ENCODE peak calls at places on chromosomes 12 and 14, in nine cellular contexts. P is IMR-90, F is stomach, C is thyroid gland, Y is heart left ventricle, N is adrenal gland, T is HCT116, W is GM12892, H is tibial nerve. D is an unnamed sample.

GRCh38 chr12:101608301-101609133 is 13.7 kb downstream of the MYBPC1 start:
- DNase-seq in Y (no peak), H (no peak), C (no peak), N (no peak), F (peak; percentile 85), P (no peak), W (no peak), T (no peak), D (no peak)

GRCh38 chr14:105059917-105060565 is 5.2 kb downstream of the GPR132 start:
- DNase-seq in W (no peak), C (no peak), H (no peak), N (no peak), P (no peak), Y (no peak), T (no peak), F (no peak), D (no peak)

GRCh38 chr14:54301349-54301748 is 95.5 kb upstream of the CDKN3 start:
- DNase-seq in Y (no peak), P (no peak), W (no peak), F (no peak), T (no peak), N (no peak), H (no peak), C (no peak), D (no peak)

GRCh38 chr12:54251667-54252284 is 28.1 kb downstream of the CBX5 start:
- DNase-seq in W (no peak), C (no peak), H (no peak), N (peak; percentile 22), F (no peak), Y (no peak), P (peak; percentile 60), T (peak; percentile 37), D (peak; percentile 53)

GRCh38 chr14:46344327-46344937 is 307.1 kb downstream of the RPL10L start:
- DNase-seq in F (no peak), W (no peak), N (peak; percentile 1), P (no peak), Y (no peak), H (no peak), C (no peak), T (peak; percentile 3), D (peak; percentile 23)

GRCh38 chr12:49305762-49306161 is 10.8 kb downstream of the PRPH start:
- DNase-seq in N (no peak), C (no peak), H (no peak), Y (no peak), P (no peak), F (no peak), T (no peak), W (no peak), D (no peak)

GRCh38 chr12:104219908-104220404 is 4.4 kb downstream of the TXNRD1 start:
- DNase-seq in F (peak; percentile 55), N (peak; percentile 78), H (no peak), W (no peak), T (peak; percentile 97), Y (no peak), C (peak; percentile 5), P (peak; percentile 83), D (peak; percentile 55)

GRCh38 chr12:68971404-68971803 is 38.4 kb upstream of the CPM start:
- DNase-seq in W (no peak), Y (no peak), F (no peak), N (no peak), P (peak; percentile 82), H (no peak), T (no peak), C (no peak), D (no peak)

GRCh38 chr12:47545938-47546609 is 159.8 kb downstream of the RPAP3 start:
- DNase-seq in N (no peak), P (no peak), Y (no peak), F (no peak), C (no peak), H (no peak), W (no peak), T (no peak), D (no peak)

GRCh38 chr12:52903855-52904508 is 894 bp downstream of the KRT8 start:
- DNase-seq in T (no peak), F (peak; percentile 78), N (peak; percentile 61), W (peak; percentile 49), Y (peak; percentile 30), C (peak; percentile 78), P (no peak), H (no peak), D (no peak)

GRCh38 chr14:90093942-90094595 is 32.3 kb downstream of the KCNK13 start:
- DNase-seq in T (no peak), P (no peak), Y (no peak), C (no peak), N (no peak), F (no peak), W (no peak), H (no peak), D (no peak)

GRCh38 chr12:98951401-98951800 is 306.3 kb downstream of the APAF1 start:
- DNase-seq in F (no peak), T (no peak), Y (no peak), C (no peak), N (no peak), W (no peak), P (no peak), H (no peak), D (no peak)

GRCh38 chr14:70416322-70416716 is 571 bp downstream of the SYNJ2BP start:
- DNase-seq in H (no peak), P (peak; percentile 8), F (no peak), C (no peak), W (no peak), N (no peak), T (no peak), Y (no peak), D (no peak)

GRCh38 chr14:104900639-104901512 is 23.8 kb upstream of the PLD4 start:
- DNase-seq in P (no peak), N (no peak), Y (no peak), W (peak; percentile 23), T (no peak), F (no peak), H (no peak), C (no peak), D (no peak)

GRCh38 chr14:32756173-32756572 is 182.5 kb upstream of the NPAS3 start:
- DNase-seq in F (no peak), W (no peak), P (no peak), H (no peak), T (no peak), Y (no peak), N (no peak), C (no peak), D (no peak)

GRCh38 chr14:56002876-56003625 is 115.2 kb upstream of the PELI2 start:
- DNase-seq in T (no peak), Y (no peak), H (no peak), W (no peak), P (no peak), N (no peak), C (no peak), F (no peak), D (no peak)

GRCh38 chr14:100712490-100712889 is 14.2 kb upstream of the DLK1 start:
- DNase-seq in H (no peak), W (no peak), F (peak; percentile 39), C (no peak), N (no peak), P (no peak), T (no peak), Y (no peak), D (no peak)

DNA sequence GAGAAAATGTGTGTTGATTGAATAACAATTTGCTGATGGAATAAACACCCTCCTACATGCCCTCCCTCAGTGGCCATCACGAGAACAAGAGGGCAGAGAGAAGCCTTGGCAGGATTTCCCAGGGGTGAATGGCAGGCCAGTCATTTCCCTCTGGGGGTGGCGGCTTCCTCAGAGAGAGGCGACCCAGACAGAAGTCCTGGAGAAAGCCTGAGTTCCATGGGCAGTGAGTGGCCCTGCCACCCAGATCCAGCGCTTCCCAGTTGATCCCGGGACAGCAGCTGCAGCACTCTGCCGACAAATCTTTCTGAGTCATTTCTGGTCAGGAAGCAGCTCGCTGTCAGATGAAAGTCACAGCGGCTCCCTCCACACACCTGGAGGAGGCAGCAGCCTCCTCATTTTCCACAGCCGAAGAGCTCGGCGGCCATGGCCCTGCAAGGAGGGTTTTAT is 123.0 kb downstream of the SCARB1 start:
- DNase-seq in N (peak; percentile 70), F (peak; percentile 78), H (no peak), Y (no peak), P (peak; percentile 66), C (peak; percentile 41), T (peak; percentile 78), W (no peak), D (no peak)
- TF ChIP-seq POLR2A in N (peak; percentile 33), F (no peak), H (no peak), Y (no peak), P (no peak), C (no peak), T (no peak), W (no peak), D (no peak)

DNA sequence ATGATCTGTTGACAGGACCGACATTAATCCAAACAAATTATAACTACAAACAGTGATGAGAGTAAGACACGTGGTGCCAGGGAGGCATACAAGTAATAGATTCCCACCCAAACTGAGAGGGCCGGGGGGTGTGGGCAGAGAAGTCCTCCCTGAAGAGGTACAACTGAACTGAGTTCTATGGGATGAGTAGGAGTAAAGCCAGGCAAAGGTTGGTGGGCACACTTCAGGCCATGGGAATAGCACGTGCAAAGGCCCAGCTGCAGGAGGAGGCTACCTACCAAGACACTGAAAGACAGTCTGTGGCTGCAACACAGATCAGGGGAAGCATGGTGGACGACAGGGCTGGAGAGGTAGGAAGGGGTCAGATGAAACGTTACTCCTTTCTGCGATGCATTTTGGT is 22.0 kb upstream of the VWF start:
- DNase-seq in H (no peak), Y (no peak), N (no peak), C (no peak), P (no peak), W (no peak), F (no peak), T (no peak), D (no peak)
- TF ChIP-seq POLR2A in H (no peak), Y (no peak), N (no peak), C (no peak), P (no peak), W (no peak), F (no peak), T (no peak), D (no peak)

GRCh38 chr12:227923-228845 is 14.2 kb upstream of the SLC6A12 start:
- DNase-seq in Y (no peak), N (no peak), P (no peak), C (no peak), H (no peak), W (no peak), T (no peak), F (no peak), D (no peak)
- TF ChIP-seq POLR2A in Y (no peak), N (no peak), P (no peak), C (no peak), H (no peak), W (no peak), T (no peak), F (no peak), D (no peak)

DNA sequence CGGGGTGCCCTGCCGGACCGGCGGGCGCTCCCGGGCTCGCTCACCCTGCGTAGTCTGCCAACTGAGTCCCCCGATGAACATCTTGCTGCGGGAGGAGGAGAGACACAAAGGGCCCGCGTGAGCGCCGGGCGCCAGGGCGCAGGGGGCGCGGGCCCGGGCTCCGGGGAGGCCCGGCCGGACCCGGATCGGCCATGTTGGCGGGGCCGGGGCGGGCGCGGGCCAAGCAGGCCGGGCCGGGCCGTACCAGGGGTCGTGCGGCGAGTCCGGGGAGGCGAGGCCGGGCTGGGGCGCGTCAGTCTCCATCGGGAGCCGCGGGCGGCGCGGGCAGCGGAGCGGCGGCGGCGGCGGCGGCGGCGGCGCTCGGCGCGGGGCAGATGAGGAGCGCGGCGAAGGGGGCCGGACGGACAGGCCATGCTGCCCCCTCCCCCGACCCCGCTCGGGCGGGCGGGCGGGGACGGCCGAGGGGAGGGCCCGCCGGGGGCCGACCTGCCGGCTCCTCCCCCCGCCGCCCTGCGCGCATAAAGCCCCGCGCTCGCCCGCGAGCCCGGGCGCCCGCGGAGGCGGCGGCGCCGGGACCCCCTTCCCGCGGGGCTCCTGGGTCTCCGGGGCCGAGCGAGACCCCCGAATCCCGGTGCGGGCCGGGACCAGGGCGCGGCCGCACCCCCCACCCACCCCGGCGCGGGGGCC is at the start of gene MSI1:
- DNase-seq in N (no peak), F (no peak), W (no peak), T (no peak), C (no peak), P (no peak), H (no peak), Y (no peak), D (no peak)
- TF ChIP-seq POLR2A in N (peak; percentile 23), F (no peak), W (no peak), T (no peak), C (no peak), P (no peak), H (no peak), Y (no peak), D (no peak)

D was measured in erythroblast.